ENCODE peak calls at places on chromosomes 7 and 10, in four cellular contexts. G is HepG2, B is GM12878, T is K562. W is an unnamed sample.

GRCh38 chr7:126569402-126569801 is 683.3 kb downstream of the GRM8 start:
- DNase-seq in B (peak), G (no peak), T (no peak), W (no peak)

GRCh38 chr7:75578081-75578480 is 86.0 kb downstream of the SPDYE5 start:
- DNase-seq in G (no peak), B (no peak), T (no peak), W (no peak)

GRCh38 chr10:119246862-119247549 is 39.6 kb downstream of the GRK5 start:
- DNase-seq in B (no peak), G (no peak), T (no peak), W (no peak)

GRCh38 chr7:36441344-36442022 is 51.8 kb downstream of the ANLN start:
- DNase-seq in B (no peak), T (no peak), G (no peak), W (no peak)

GRCh38 chr10:5944389-5945202 is 32.7 kb downstream of the IL15RA start:
- DNase-seq in B (no peak), G (no peak), T (no peak), W (no peak)

GRCh38 chr7:158365332-158365731 is 222.3 kb downstream of the PTPRN2 start:
- DNase-seq in B (no peak), G (no peak), T (no peak), W (no peak)

GRCh38 chr7:100951888-100952560 is 2.7 kb downstream of the MUC3A start:
- DNase-seq in B (no peak), T (no peak), G (no peak), W (no peak)

GRCh38 chr7:35241884-35242283 is 12.0 kb downstream of the TBX20 start:
- DNase-seq in G (no peak), B (no peak), T (no peak), W (no peak)

GRCh38 chr10:112271982-112272381 is 11.2 kb upstream of the TECTB start:
- DNase-seq in G (no peak), T (no peak), B (no peak), W (no peak)

GRCh38 chr10:103659674-103660363 is 166.3 kb downstream of the NEURL1 start:
- DNase-seq in G (peak), B (no peak), T (no peak), W (peak)

GRCh38 chr10:1056326-1057105 is at the start of gene WDR37:
- DNase-seq in G (peak), T (peak), B (no peak), W (peak)

GRCh38 chr7:23955145-23955544 is 245.1 kb downstream of the STK31 start:
- DNase-seq in T (no peak), B (no peak), G (no peak), W (no peak)

GRCh38 chr7:99244942-99245341 is 27.7 kb upstream of the MYH16 start:
- DNase-seq in G (no peak), T (no peak), B (no peak), W (no peak)

GRCh38 chr10:113386005-113386404 is 166.8 kb upstream of the HABP2 start:
- DNase-seq in T (no peak), G (peak), B (no peak), W (no peak)

GRCh38 chr7:95396136-95397032 is at the start of gene PON3:
- DNase-seq in B (no peak), G (peak), T (peak), W (no peak)

GRCh38 chr7:154931906-154932305 is 71.0 kb downstream of the PAXIP1 start:
- DNase-seq in T (no peak), B (no peak), G (no peak), W (no peak)

GRCh38 chr7:95772298-95772770 is at the start of gene DYNC1I1:
- DNase-seq in G (peak), B (no peak), T (peak), W (peak)

GRCh38 chr7:74226633-74227032 is 16.8 kb downstream of the LAT2 start:
- DNase-seq in B (no peak), G (no peak), T (no peak), W (no peak)

GRCh38 chr7:124443762-124444161 is 321.8 kb downstream of the GPR37 start:
- DNase-seq in B (no peak), G (no peak), T (no peak), W (no peak)

GRCh38 chr10:11908991-11909390 is 85.8 kb downstream of the PROSER2 start:
- DNase-seq in B (no peak), G (no peak), T (no peak), W (no peak)

GRCh38 chr10:104113557-104113956 is 8.4 kb upstream of the SFR1 start:
- DNase-seq in G (no peak), T (no peak), B (no peak), W (no peak)

GRCh38 chr7:82481499-82482097 is 38.0 kb upstream of the CACNA2D1 start:
- DNase-seq in T (no peak), B (peak), G (peak), W (peak)

GRCh38 chr7:96342036-96342435 is 20.1 kb upstream of the SLC25A13 start:
- DNase-seq in G (no peak), B (no peak), T (no peak), W (no peak)

GRCh38 chr10:36171546-36171945 is 529.5 kb upstream of the FZD8 start:
- DNase-seq in T (no peak), G (no peak), B (no peak), W (no peak)

GRCh38 chr7:151631149-151631967 is 111.7 kb upstream of the RHEB start:
- DNase-seq in B (peak), G (no peak), T (no peak), W (peak)

GRCh38 chr10:75406158-75407065 is 4.8 kb upstream of the ZNF503 start:
- DNase-seq in T (no peak), G (no peak), B (no peak), W (no peak)

GRCh38 chr10:74738985-74739567 is 87.3 kb upstream of the KAT6B start:
- DNase-seq in T (no peak), B (peak), G (peak), W (no peak)

GRCh38 chr10:124175701-124176100 is 82.3 kb upstream of the CHST15 start:
- DNase-seq in G (no peak), T (no peak), B (no peak), W (no peak)

GRCh38 chr10:46523881-46524470 is 32.5 kb downstream of the GPRIN2 start:
- DNase-seq in T (no peak), G (no peak), B (no peak), W (no peak)

GRCh38 chr7:38217672-38218071 is 39.6 kb downstream of the STARD3NL start:
- DNase-seq in B (no peak), G (no peak), T (no peak), W (no peak)

GRCh38 chr7:118185163-118185860 is 1.3 kb downstream of the LSM8 start:
- DNase-seq in T (no peak), B (no peak), G (no peak), W (no peak)

GRCh38 chr7:41162612-41163011 is 540.3 kb downstream of the INHBA start:
- DNase-seq in B (no peak), G (no peak), T (no peak), W (no peak)
- TF ChIP-seq TARDBP in B (no peak), G (no peak), T (no peak), W (no peak)

GRCh38 chr7:144019457-144019856 is 19.3 kb downstream of the OR6B1 start:
- DNase-seq in T (no peak), G (peak), B (no peak), W (no peak)
- TF ChIP-seq TARDBP in T (no peak), G (no peak), B (no peak), W (no peak)

DNA sequence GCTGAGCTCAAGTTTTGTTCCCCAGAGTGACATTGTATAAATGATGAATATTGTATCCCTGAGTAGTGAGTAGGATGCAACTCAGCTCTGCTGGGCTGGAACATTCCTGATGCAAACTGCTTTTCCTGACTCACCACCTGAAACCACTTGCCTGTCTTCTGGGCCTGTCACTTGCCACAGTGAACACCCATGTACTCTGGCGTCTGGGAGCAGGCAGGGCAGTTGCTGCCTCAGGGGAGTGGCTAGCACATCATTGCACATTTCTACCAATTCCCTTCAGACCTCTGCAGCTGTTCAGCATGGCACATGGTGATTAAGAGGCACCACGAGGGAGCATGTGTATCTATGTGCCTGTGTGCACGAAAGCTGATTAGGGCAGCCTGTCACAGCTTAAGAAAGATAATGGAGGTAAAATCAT is 157.3 kb downstream of the SND1 start:
- DNase-seq in G (no peak), T (no peak), B (no peak), W (no peak)
- TF ChIP-seq TARDBP in G (no peak), T (no peak), B (no peak), W (no peak)

GRCh38 chr7:44325181-44325671 is at the start of gene CAMK2B:
- DNase-seq in B (no peak), G (no peak), T (no peak), W (peak)
- TF ChIP-seq TARDBP in B (no peak), G (no peak), T (no peak), W (no peak)

W was measured in HEK293T.